ENCODE peak calls at places on chromosomes 16 and 17, in eight cellular contexts. O is thoracic aorta, Q is Caco-2, Y is D721Med, X is MM.1S, S is GM06990, N is osteocyte, U is RWPE1. I is an unnamed sample.

GRCh38 chr17:15237106-15237425 is 28.1 kb downstream of the PMP22 start:
- DNase-seq in O (no peak), Q (peak; percentile 21), Y (no peak), X (no peak), S (no peak), N (no peak), U (no peak), I (no peak)

GRCh38 chr17:5364696-5365095 is 54.8 kb downstream of the NUP88 start:
- DNase-seq in O (no peak), Q (no peak), Y (no peak), X (no peak), S (no peak), N (no peak), U (no peak), I (no peak)

GRCh38 chr17:54898576-54898975 is 2.1 kb upstream of the TOM1L1 start:
- DNase-seq in O (no peak), Q (no peak), Y (no peak), X (no peak), S (no peak), N (no peak), U (no peak), I (no peak)

GRCh38 chr16:14172200-14172805 is 101.2 kb downstream of the MRTFB start:
- DNase-seq in O (no peak), Q (no peak), Y (no peak), X (no peak), S (no peak), N (no peak), U (no peak), I (no peak)

GRCh38 chr16:17798721-17799120 is 328.0 kb upstream of the XYLT1 start:
- DNase-seq in O (no peak), Q (no peak), Y (no peak), X (no peak), S (no peak), N (no peak), U (no peak), I (no peak)

GRCh38 chr17:35080536-35080935 is 17.0 kb upstream of the RFFL start:
- DNase-seq in O (no peak), Q (no peak), Y (no peak), X (peak; percentile 67), S (peak; percentile 53), N (no peak), U (no peak), I (peak; percentile 61)

GRCh38 chr17:75909051-75909811 is 4.5 kb upstream of the MRPL38 start:
- DNase-seq in O (no peak), Q (no peak), Y (no peak), X (peak; percentile 84), S (no peak), N (no peak), U (no peak), I (no peak)

GRCh38 chr17:16407911-16408588 is 7.3 kb upstream of the TRPV2 start:
- DNase-seq in O (no peak), Q (no peak), Y (no peak), X (peak; percentile 85), S (peak; percentile 82), N (no peak), U (peak; percentile 38), I (peak; percentile 89)

GRCh38 chr17:58412910-58413630 is 4.3 kb downstream of the RNF43 start:
- DNase-seq in O (no peak), Q (peak; percentile 39), Y (no peak), X (no peak), S (no peak), N (no peak), U (no peak), I (no peak)

GRCh38 chr17:3385869-3386816 is at the start of gene OR3A2:
- DNase-seq in O (no peak), Q (no peak), Y (no peak), X (no peak), S (no peak), N (no peak), U (peak; percentile 57), I (peak; percentile 61)

GRCh38 chr16:89017543-89017942 is 40.5 kb upstream of the CBFA2T3 start:
- DNase-seq in O (no peak), Q (no peak), Y (no peak), X (no peak), S (no peak), N (no peak), U (no peak), I (no peak)

GRCh38 chr16:14007460-14007859 is 63.7 kb upstream of the MRTFB start:
- DNase-seq in O (no peak), Q (no peak), Y (no peak), X (no peak), S (peak; percentile 17), N (no peak), U (no peak), I (peak; percentile 46)

GRCh38 chr16:85420501-85421337 is 192.4 kb upstream of the GSE1 start:
- DNase-seq in O (no peak), Q (peak; percentile 67), Y (peak; percentile 52), X (peak; percentile 31), S (peak; percentile 71), N (no peak), U (peak; percentile 49), I (peak; percentile 95)

GRCh38 chr16:75491876-75492275 is 3.4 kb downstream of the CHST6 start:
- DNase-seq in O (no peak), Q (peak; percentile 28), Y (no peak), X (no peak), S (no peak), N (no peak), U (peak; percentile 43), I (no peak)

GRCh38 chr17:63646492-63646815 is 24.2 kb downstream of the MAP3K3 start:
- DNase-seq in O (no peak), Q (no peak), Y (no peak), X (peak; percentile 26), S (peak; percentile 51), N (no peak), U (no peak), I (peak; percentile 67)

GRCh38 chr17:72244942-72245341 is 124.1 kb downstream of the SOX9 start:
- DNase-seq in O (no peak), Q (no peak), Y (no peak), X (no peak), S (no peak), N (no peak), U (no peak), I (no peak)

GRCh38 chr16:75095204-75095621 is 21.4 kb downstream of the LDHD start:
- DNase-seq in O (no peak), Q (no peak), Y (no peak), X (no peak), S (no peak), N (no peak), U (no peak), I (peak; percentile 47)

GRCh38 chr17:47987240-47987835 is 16.4 kb downstream of the CDK5RAP3 start:
- DNase-seq in O (no peak), Q (no peak), Y (no peak), X (no peak), S (no peak), N (peak; percentile 88), U (no peak), I (no peak)

GRCh38 chr17:31629696-31630470 is 229.2 kb downstream of the COPRS start:
- DNase-seq in O (no peak), Q (no peak), Y (no peak), X (no peak), S (no peak), N (peak; percentile 49), U (no peak), I (no peak)

GRCh38 chr17:42031584-42031983 is 11.7 kb downstream of the NKIRAS2 start:
- DNase-seq in O (no peak), Q (no peak), Y (no peak), X (no peak), S (no peak), N (no peak), U (no peak), I (no peak)

GRCh38 chr16:48478418-48478817 is 93.2 kb upstream of the SIAH1 start:
- DNase-seq in O (no peak), Q (no peak), Y (no peak), X (no peak), S (no peak), N (no peak), U (no peak), I (no peak)

GRCh38 chr17:62627904-62628603 is 584 bp downstream of the MRC2 start:
- DNase-seq in O (no peak), Q (no peak), Y (no peak), X (no peak), S (peak; percentile 52), N (no peak), U (peak; percentile 34), I (peak; percentile 55)

DNA sequence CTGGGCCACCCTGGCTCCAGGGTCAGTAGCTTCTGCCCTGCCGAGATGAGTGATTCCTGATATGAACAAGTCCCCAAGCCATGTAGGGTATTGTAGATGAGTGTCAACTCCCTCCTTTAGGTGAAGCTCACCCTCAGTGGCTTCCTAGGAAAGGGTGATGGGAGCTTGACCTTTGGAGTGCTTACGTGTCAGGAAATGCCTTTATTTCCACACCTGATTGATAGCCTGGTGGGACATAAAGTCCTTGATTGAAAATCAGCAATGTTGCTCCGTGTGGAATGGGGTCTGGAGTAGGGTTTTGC is 58.4 kb downstream of the USP43 start:
- DNase-seq in O (no peak), Q (no peak), Y (no peak), X (no peak), S (no peak), N (no peak), U (no peak), I (no peak)
- TF ChIP-seq CTCF in O (no peak), Q (no peak), Y (no peak), X (no peak), S (no peak), N (no peak), U (no peak), I (no peak)

DNA sequence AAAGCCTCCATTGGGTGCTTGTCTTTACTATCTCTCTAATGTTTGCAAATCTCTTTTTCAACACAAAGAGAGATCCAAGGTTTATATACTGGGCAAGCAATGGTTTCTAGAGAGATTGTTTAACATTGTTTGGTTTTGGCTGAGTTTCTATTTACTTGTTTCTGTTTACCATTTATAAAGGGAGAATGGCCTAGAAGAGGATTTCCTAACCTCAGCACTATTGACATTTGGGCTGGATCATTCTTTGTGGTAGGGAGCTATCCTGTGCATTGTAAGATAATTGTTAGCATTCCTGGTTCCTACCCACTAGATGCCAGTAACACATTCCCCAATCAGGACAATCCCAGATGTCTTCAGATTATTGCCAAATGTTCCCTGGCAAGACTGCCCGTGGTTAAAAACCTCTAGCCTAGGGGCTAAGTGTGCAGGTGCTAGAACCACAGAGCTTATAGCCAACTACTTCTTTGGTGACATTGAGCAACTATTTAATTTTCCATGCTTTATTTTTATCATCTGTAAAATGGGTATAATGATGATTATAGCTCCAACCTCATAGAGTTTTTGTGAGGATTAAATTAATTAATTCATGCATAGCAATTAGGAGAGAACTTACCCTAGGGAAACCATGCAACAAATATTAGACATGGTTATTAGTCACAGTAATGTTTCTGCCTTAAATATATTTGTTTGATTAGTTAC is 413.9 kb upstream of the MAF start:
- DNase-seq in O (no peak), Q (peak; percentile 63), Y (no peak), X (no peak), S (no peak), N (no peak), U (no peak), I (no peak)
- TF ChIP-seq CTCF in O (no peak), Q (no peak), Y (no peak), X (no peak), S (no peak), N (no peak), U (no peak), I (no peak)

GRCh38 chr17:11997147-11997971 is at the start of gene ZNF18:
- DNase-seq in O (peak; percentile 89), Q (peak; percentile 91), Y (peak; percentile 76), X (peak; percentile 97), S (peak; percentile 97), N (peak; percentile 98), U (peak; percentile 93), I (peak; percentile 98)
- TF ChIP-seq CTCF in O (no peak), Q (no peak), Y (no peak), X (no peak), S (no peak), N (no peak), U (no peak), I (no peak)

GRCh38 chr16:4614571-4615388 is at the start of gene UBALD1:
- DNase-seq in O (peak; percentile 67), Q (peak; percentile 90), Y (peak; percentile 87), X (peak; percentile 91), S (peak; percentile 95), N (peak; percentile 94), U (peak; percentile 86), I (peak; percentile 94)
- TF ChIP-seq CTCF in O (no peak), Q (no peak), Y (no peak), X (no peak), S (no peak), N (no peak), U (no peak), I (no peak)

I was measured in GM13976.